ENCODE peak calls at places on chromosomes 5 and 9, in six cellular contexts. J, S, N, H, T and P are unnamed samples.

GRCh38 chr5:104189909-104190308 is 627.3 kb upstream of the NUDT12 start:
- DNase-seq in N (no peak), S (no peak), T (no peak), H (peak), J (peak), P (no peak)

GRCh38 chr9:136886610-136887597 is 588 bp downstream of the TRAF2 start:
- DNase-seq in T (no peak), N (peak), J (no peak), H (no peak), S (peak), P (no peak)

GRCh38 chr9:126117631-126118030 is 209.0 kb upstream of the MVB12B start:
- DNase-seq in H (no peak), S (no peak), T (no peak), N (no peak), J (no peak), P (no peak)

GRCh38 chr5:169218862-169219261 is 82.1 kb downstream of the SLIT3 start:
- DNase-seq in H (no peak), N (no peak), J (no peak), S (no peak), T (no peak), P (no peak)

GRCh38 chr5:35016179-35017056 is 31.3 kb downstream of the AGXT2 start:
- DNase-seq in H (no peak), N (no peak), J (no peak), T (no peak), S (no peak), P (no peak)

GRCh38 chr5:149453618-149454415 is 74.7 kb upstream of the IL17B start:
- DNase-seq in T (no peak), H (no peak), N (no peak), J (no peak), S (no peak), P (no peak)

GRCh38 chr5:56056875-56057274 is 62.1 kb upstream of the IL6ST start:
- DNase-seq in S (no peak), T (no peak), H (no peak), J (no peak), N (no peak), P (no peak)

GRCh38 chr9:124198948-124199347 is 58.8 kb upstream of the NEK6 start:
- DNase-seq in N (no peak), S (no peak), J (no peak), H (no peak), T (no peak), P (no peak)

GRCh38 chr5:154176191-154176590 is 14.3 kb upstream of the GALNT10 start:
- DNase-seq in H (no peak), S (no peak), J (no peak), N (no peak), T (no peak), P (no peak)

GRCh38 chr9:19127881-19128719 is 808 bp upstream of the PLIN2 start:
- DNase-seq in N (no peak), S (no peak), J (no peak), H (no peak), T (peak), P (no peak)

GRCh38 chr9:107778666-107779065 is 289.1 kb upstream of the KLF4 start:
- DNase-seq in J (no peak), N (no peak), T (no peak), H (no peak), S (no peak), P (no peak)

GRCh38 chr5:65986050-65986451 is 59.7 kb downstream of the ERBIN start:
- DNase-seq in T (no peak), J (peak), S (no peak), N (no peak), H (peak), P (no peak)

GRCh38 chr5:132376694-132377641 is 7.5 kb downstream of the SLC22A5 start:
- DNase-seq in H (no peak), J (no peak), N (no peak), S (peak), T (no peak), P (no peak)

GRCh38 chr5:107402881-107403280 is 267.9 kb downstream of the EFNA5 start:
- DNase-seq in N (no peak), T (no peak), S (no peak), J (no peak), H (no peak), P (no peak)

GRCh38 chr5:53936481-53937352 is 373.7 kb downstream of the ARL15 start:
- DNase-seq in H (no peak), T (no peak), N (no peak), J (no peak), S (no peak), P (no peak)

GRCh38 chr9:116276651-116277121 is 123.1 kb downstream of the PAPPA start:
- DNase-seq in H (no peak), S (no peak), T (no peak), J (no peak), N (no peak), P (no peak)

GRCh38 chr5:171387970-171388815 is 544 bp downstream of the NPM1 start:
- DNase-seq in J (peak), T (peak), N (peak), H (peak), S (peak), P (peak)

GRCh38 chr5:670396-671270 is 22.5 kb downstream of the TPPP start:
- DNase-seq in H (no peak), T (no peak), J (no peak), S (peak), N (no peak), P (no peak)

GRCh38 chr5:59637878-59638580 is 255.5 kb downstream of the PDE4D start:
- DNase-seq in S (no peak), J (no peak), N (no peak), T (no peak), H (no peak), P (no peak)

GRCh38 chr5:74471875-74472274 is 168.7 kb downstream of the ENC1 start:
- DNase-seq in H (no peak), S (no peak), T (no peak), N (no peak), J (no peak), P (no peak)

GRCh38 chr5:174553556-174553955 is 170.8 kb upstream of the MSX2 start:
- DNase-seq in T (no peak), H (no peak), N (no peak), S (peak), J (no peak), P (no peak)

GRCh38 chr5:114458726-114459125 is 96.9 kb downstream of the KCNN2 start:
- DNase-seq in T (no peak), S (no peak), J (no peak), H (no peak), N (no peak), P (no peak)

GRCh38 chr5:65880673-65881072 is 45.7 kb upstream of the ERBIN start:
- DNase-seq in N (no peak), T (no peak), H (no peak), S (no peak), J (no peak), P (no peak)

GRCh38 chr5:74543162-74543995 is 97.1 kb downstream of the ENC1 start:
- DNase-seq in H (peak), T (peak), N (peak), J (no peak), S (no peak), P (peak)

GRCh38 chr9:36765468-36766341 is 193.0 kb downstream of the MELK start:
- DNase-seq in H (no peak), T (peak), S (peak), J (no peak), N (peak), P (peak)

GRCh38 chr9:38048319-38048969 is 20.6 kb downstream of the SHB start:
- DNase-seq in T (no peak), N (no peak), J (no peak), S (peak), H (no peak), P (no peak)

GRCh38 chr9:92960561-92961290 is 13.4 kb downstream of the FGD3 start:
- DNase-seq in N (no peak), H (no peak), S (no peak), J (no peak), T (no peak), P (no peak)

GRCh38 chr9:108119530-108120113 is 630.1 kb upstream of the KLF4 start:
- DNase-seq in H (no peak), T (peak), S (no peak), J (no peak), N (no peak), P (no peak)

GRCh38 chr5:177607452-177608192 is 7.7 kb downstream of the B4GALT7 start:
- DNase-seq in S (peak), J (peak), T (peak), N (peak), H (no peak), P (peak)

GRCh38 chr9:209143-209758 is 5.4 kb upstream of the DOCK8 start:
- DNase-seq in T (no peak), S (no peak), J (no peak), H (no peak), N (no peak), P (no peak)

GRCh38 chr5:1300581-1301083 is 5.8 kb upstream of the TERT start:
- DNase-seq in S (peak), H (no peak), N (no peak), J (no peak), T (no peak), P (no peak)

GRCh38 chr5:115661156-115661555 is 35.3 kb upstream of the TMED7 start:
- DNase-seq in H (no peak), S (no peak), T (no peak), J (no peak), N (no peak), P (no peak)

GRCh38 chr9:134055981-134056461 is 11.8 kb downstream of the BRD3 start:
- DNase-seq in N (no peak), S (peak), H (no peak), J (no peak), T (peak), P (peak)

GRCh38 chr9:107246259-107247254 is 36.5 kb upstream of the RAD23B start:
- DNase-seq in S (no peak), N (no peak), J (no peak), T (no peak), H (no peak), P (no peak)

GRCh38 chr9:128600111-128600510 is 47.7 kb downstream of the SPTAN1 start:
- DNase-seq in N (no peak), H (no peak), S (no peak), T (no peak), J (no peak), P (no peak)

GRCh38 chr5:171615201-171616001 is 170.2 kb upstream of the SMIM23 start:
- DNase-seq in N (no peak), S (peak), J (no peak), T (no peak), H (no peak), P (no peak)

GRCh38 chr5:141564216-141564692 is 54.5 kb downstream of the DIAPH1 start:
- DNase-seq in S (no peak), T (peak), H (peak), J (peak), N (no peak), P (peak)

GRCh38 chr5:71719092-71719964 is at the start of gene CARTPT:
- DNase-seq in S (no peak), J (no peak), N (no peak), H (no peak), T (no peak), P (no peak)

GRCh38 chr5:3365501-3366215 is 230.0 kb upstream of the IRX1 start:
- DNase-seq in N (no peak), S (no peak), T (no peak), J (no peak), H (no peak), P (no peak)